ENCODE peak calls at places on chromosomes 3 and 15, in four cellular contexts. One of them, this sample, is unnamed.

GRCh38 chr3:52405601-52406115 is 39.2 kb downstream of the SEMA3G start:
- DNase-seq in OCI-LY7: no peak
- DNase-seq in mesendoderm: no peak
- DNase-seq in PC-3: no peak
- DNase-seq in this sample: no peak

GRCh38 chr3:189652042-189652441 is 20.9 kb downstream of the TP63 start:
- DNase-seq in mesendoderm: peak
- DNase-seq in PC-3: peak
- DNase-seq in OCI-LY7: peak
- DNase-seq in this sample: peak

GRCh38 chr15:90336705-90337141 is 15.4 kb upstream of the ZNF774 start:
- DNase-seq in PC-3: peak
- DNase-seq in OCI-LY7: peak
- DNase-seq in mesendoderm: no peak
- DNase-seq in this sample: no peak

GRCh38 chr3:94647131-94647530 is 584.3 kb downstream of the NSUN3 start:
- DNase-seq in PC-3: peak
- DNase-seq in mesendoderm: no peak
- DNase-seq in OCI-LY7: no peak
- DNase-seq in this sample: no peak

GRCh38 chr3:40930131-40930538 is 269.2 kb upstream of the CTNNB1 start:
- DNase-seq in mesendoderm: peak
- DNase-seq in OCI-LY7: no peak
- DNase-seq in PC-3: no peak
- DNase-seq in this sample: no peak

GRCh38 chr3:11658180-11658579 is 14.5 kb upstream of the VGLL4 start:
- DNase-seq in OCI-LY7: no peak
- DNase-seq in mesendoderm: no peak
- DNase-seq in PC-3: no peak
- DNase-seq in this sample: no peak

GRCh38 chr3:189631409-189631808 is 220 bp downstream of the TP63 start:
- DNase-seq in mesendoderm: no peak
- DNase-seq in OCI-LY7: no peak
- DNase-seq in PC-3: peak
- DNase-seq in this sample: no peak

GRCh38 chr3:176159796-176160195 is 1037.5 kb downstream of the TBL1XR1 start:
- DNase-seq in mesendoderm: no peak
- DNase-seq in PC-3: peak
- DNase-seq in OCI-LY7: no peak
- DNase-seq in this sample: no peak

GRCh38 chr15:46343527-46343926 is 708.7 kb downstream of the SQOR start:
- DNase-seq in OCI-LY7: no peak
- DNase-seq in mesendoderm: no peak
- DNase-seq in PC-3: no peak
- DNase-seq in this sample: no peak

GRCh38 chr3:156801746-156802145 is 24.4 kb upstream of the LEKR1 start:
- DNase-seq in PC-3: no peak
- DNase-seq in mesendoderm: no peak
- DNase-seq in OCI-LY7: no peak
- DNase-seq in this sample: no peak

GRCh38 chr15:66771351-66771650 is 69.3 kb downstream of the SMAD6 start:
- DNase-seq in mesendoderm: no peak
- DNase-seq in PC-3: no peak
- DNase-seq in OCI-LY7: no peak
- DNase-seq in this sample: no peak

GRCh38 chr15:78671626-78672211 is 30.7 kb upstream of the CHRNB4 start:
- DNase-seq in PC-3: no peak
- DNase-seq in mesendoderm: peak
- DNase-seq in OCI-LY7: no peak
- DNase-seq in this sample: no peak

GRCh38 chr3:197858133-197858532 is 67.1 kb downstream of the LRCH3 start:
- DNase-seq in PC-3: no peak
- DNase-seq in mesendoderm: no peak
- DNase-seq in OCI-LY7: no peak
- DNase-seq in this sample: no peak

GRCh38 chr3:127953092-127953491 is 38.1 kb downstream of the KBTBD12 start:
- DNase-seq in OCI-LY7: no peak
- DNase-seq in PC-3: no peak
- DNase-seq in mesendoderm: no peak
- DNase-seq in this sample: no peak

GRCh38 chr15:100255644-100256043 is 86.1 kb downstream of the ADAMTS17 start:
- DNase-seq in mesendoderm: peak
- DNase-seq in OCI-LY7: no peak
- DNase-seq in PC-3: no peak
- DNase-seq in this sample: no peak

GRCh38 chr3:120741837-120742197 is 499 bp downstream of the RABL3 start:
- DNase-seq in PC-3: no peak
- DNase-seq in mesendoderm: no peak
- DNase-seq in OCI-LY7: no peak
- DNase-seq in this sample: no peak

GRCh38 chr3:117407317-117407716 is 697.7 kb downstream of the TUSC7 start:
- DNase-seq in OCI-LY7: no peak
- DNase-seq in PC-3: peak
- DNase-seq in mesendoderm: peak
- DNase-seq in this sample: no peak

GRCh38 chr15:40928975-40929729 is at the start of gene DLL4:
- DNase-seq in mesendoderm: peak
- DNase-seq in PC-3: peak
- DNase-seq in OCI-LY7: no peak
- DNase-seq in this sample: peak

GRCh38 chr15:28014623-28015200 is 84.4 kb downstream of the OCA2 start:
- DNase-seq in mesendoderm: no peak
- DNase-seq in PC-3: no peak
- DNase-seq in OCI-LY7: no peak
- DNase-seq in this sample: no peak

GRCh38 chr3:175255698-175256097 is 396.6 kb downstream of the NAALADL2 start:
- DNase-seq in mesendoderm: no peak
- DNase-seq in OCI-LY7: no peak
- DNase-seq in PC-3: peak
- DNase-seq in this sample: no peak

GRCh38 chr3:171028779-171029232 is 2.3 kb upstream of the SLC2A2 start:
- DNase-seq in mesendoderm: peak
- DNase-seq in OCI-LY7: no peak
- DNase-seq in PC-3: peak
- DNase-seq in this sample: no peak

GRCh38 chr3:14775011-14775410 is 43.8 kb upstream of the FGD5 start:
- DNase-seq in OCI-LY7: no peak
- DNase-seq in mesendoderm: no peak
- DNase-seq in PC-3: no peak
- DNase-seq in this sample: no peak

GRCh38 chr3:114551770-114552526 is 258.1 kb downstream of the TIGIT start:
- DNase-seq in mesendoderm: no peak
- DNase-seq in PC-3: peak
- DNase-seq in OCI-LY7: no peak
- DNase-seq in this sample: no peak

GRCh38 chr3:101936419-101937331 is 87.4 kb downstream of the NFKBIZ start:
- DNase-seq in OCI-LY7: peak
- DNase-seq in PC-3: peak
- DNase-seq in mesendoderm: no peak
- DNase-seq in this sample: no peak

GRCh38 chr15:36831125-36831914 is 251.9 kb downstream of the CDIN1 start:
- DNase-seq in PC-3: peak
- DNase-seq in OCI-LY7: no peak
- DNase-seq in mesendoderm: no peak
- DNase-seq in this sample: no peak

GRCh38 chr15:62816342-62817059 is 226.0 kb upstream of the TPM1 start:
- DNase-seq in PC-3: no peak
- DNase-seq in OCI-LY7: no peak
- DNase-seq in mesendoderm: no peak
- DNase-seq in this sample: no peak

GRCh38 chr3:184725176-184725575 is 13.3 kb upstream of the MAGEF1 start:
- DNase-seq in OCI-LY7: no peak
- DNase-seq in PC-3: no peak
- DNase-seq in mesendoderm: peak
- DNase-seq in this sample: no peak

GRCh38 chr15:100919481-100920405 is 586 bp downstream of the LRRK1 start:
- DNase-seq in PC-3: peak
- DNase-seq in mesendoderm: no peak
- DNase-seq in OCI-LY7: peak
- DNase-seq in this sample: peak

GRCh38 chr3:153291052-153291689 is 129.1 kb downstream of the RAP2B start:
- DNase-seq in PC-3: peak
- DNase-seq in OCI-LY7: peak
- DNase-seq in mesendoderm: peak
- DNase-seq in this sample: peak

This sample was measured in nephron progenitor cell.